ENCODE peak calls at places on chromosomes 1 and 21, in four cellular contexts. C is colonic mucosa; A is neural crest cell; R is naive thymus-derived CD8-positive, alpha-beta T cell. K is an unnamed sample.

GRCh38 chr1:225825078-225825477 is 15.2 kb downstream of the EPHX1 start:
- DNase-seq in C (no peak), A (no peak), R (no peak), K (no peak)

GRCh38 chr1:117826551-117827078 is 102.8 kb downstream of the GDAP2 start:
- DNase-seq in C (no peak), A (no peak), R (no peak), K (no peak)

GRCh38 chr1:27522148-27522859 is 32.3 kb upstream of the WASF2 start:
- DNase-seq in C (no peak), A (no peak), R (peak; percentile 77), K (peak; percentile 81)

GRCh38 chr1:38029725-38030511 is 16.7 kb downstream of the POU3F1 start:
- DNase-seq in C (no peak), A (no peak), R (no peak), K (no peak)

GRCh38 chr1:230117694-230118093 is 50.7 kb downstream of the GALNT2 start:
- DNase-seq in C (no peak), A (no peak), R (no peak), K (no peak)

GRCh38 chr1:231550448-231550781 is 21.9 kb downstream of the TSNAX start:
- DNase-seq in C (no peak), A (no peak), R (peak; percentile 24), K (no peak)

GRCh38 chr1:229209816-229210215 is 61.1 kb upstream of the RAB4A start:
- DNase-seq in C (no peak), A (no peak), R (no peak), K (no peak)

GRCh38 chr1:98884864-98885263 is 119.8 kb downstream of the PLPPR5 start:
- DNase-seq in C (no peak), A (no peak), R (no peak), K (no peak)

GRCh38 chr1:113818585-113818984 is 6.3 kb upstream of the RSBN1 start:
- DNase-seq in C (no peak), A (no peak), R (no peak), K (no peak)

GRCh38 chr1:184056921-184057496 is 5.5 kb downstream of the TSEN15 start:
- DNase-seq in C (no peak), A (no peak), R (no peak), K (no peak)

GRCh38 chr1:116521186-116521585 is 49.6 kb downstream of the CD58 start:
- DNase-seq in C (no peak), A (no peak), R (no peak), K (no peak)

GRCh38 chr1:197933647-197934046 is 16.5 kb downstream of the LHX9 start:
- DNase-seq in C (no peak), A (no peak), R (no peak), K (no peak)

GRCh38 chr1:4801192-4801924 is 146.9 kb downstream of the AJAP1 start:
- DNase-seq in C (peak; percentile 60), A (no peak), R (no peak), K (no peak)

GRCh38 chr1:2282556-2283270 is 54.6 kb downstream of the SKI start:
- DNase-seq in C (no peak), A (no peak), R (no peak), K (no peak)

GRCh38 chr1:228152918-228153258 is 3.2 kb downstream of the GJC2 start:
- DNase-seq in C (no peak), A (no peak), R (no peak), K (no peak)

GRCh38 chr1:48853006-48853405 is 76.3 kb upstream of the BEND5 start:
- DNase-seq in C (no peak), A (no peak), R (no peak), K (no peak)

GRCh38 chr1:65435987-65436386 is 15.5 kb downstream of the LEPR start:
- DNase-seq in C (no peak), A (no peak), R (no peak), K (no peak)

GRCh38 chr1:181405584-181405983 is 77.7 kb upstream of the CACNA1E start:
- DNase-seq in C (no peak), A (no peak), R (no peak), K (no peak)

GRCh38 chr21:42646836-42647235 is 6.6 kb upstream of the PDE9A start:
- DNase-seq in C (no peak), A (no peak), R (no peak), K (no peak)

GRCh38 chr1:3393024-3393986 is 61.2 kb upstream of the ARHGEF16 start:
- DNase-seq in C (peak; percentile 29), A (peak; percentile 44), R (no peak), K (no peak)

GRCh38 chr1:210252621-210253041 is 20.0 kb downstream of the SERTAD4 start:
- DNase-seq in C (peak; percentile 84), A (peak; percentile 17), R (no peak), K (no peak)

GRCh38 chr1:66267211-66267940 is 266.6 kb upstream of the SGIP1 start:
- DNase-seq in C (no peak), A (no peak), R (no peak), K (no peak)

K was measured in CD8-positive, alpha-beta memory T cell.